ENCODE peak calls at places on chromosomes 6 and 20, in five cellular contexts. D is cardiac fibroblast, K is Caki2, W is SK-MEL-5, Y is HCEC 1CT. Q is an unnamed sample.
A peak's percentile ranks its signal among the peaks of the same experiment; 100 is the strongest.

GRCh38 chr6:16216501-16217155 is 21.8 kb upstream of the GMPR start:
- DNase-seq in D (peak; percentile 68), K (no peak), W (no peak), Y (no peak), Q (no peak)

GRCh38 chr6:111096246-111096645 is 8.9 kb downstream of the SLC16A10 start:
- DNase-seq in D (no peak), K (no peak), W (no peak), Y (no peak), Q (no peak)

GRCh38 chr20:17936306-17936790 is 32.2 kb downstream of the SNX5 start:
- DNase-seq in D (peak; percentile 34), K (no peak), W (no peak), Y (peak; percentile 56), Q (no peak)

GRCh38 chr6:4021862-4022715 is 56.8 kb downstream of the FAM217A start:
- DNase-seq in D (no peak), K (peak; percentile 16), W (peak; percentile 65), Y (peak; percentile 35), Q (no peak)

GRCh38 chr6:169837529-169838250 is 86.3 kb downstream of the ERMARD start:
- DNase-seq in D (no peak), K (no peak), W (no peak), Y (no peak), Q (no peak)

GRCh38 chr6:89372506-89372901 is 20.0 kb upstream of the UBE2J1 start:
- DNase-seq in D (no peak), K (no peak), W (no peak), Y (no peak), Q (no peak)

GRCh38 chr6:170265655-170266054 is 25.2 kb downstream of the DLL1 start:
- DNase-seq in D (peak; percentile 32), K (no peak), W (no peak), Y (no peak), Q (peak; percentile 86)

GRCh38 chr6:4394786-4395185 is 259.4 kb upstream of the ECI2 start:
- DNase-seq in D (no peak), K (no peak), W (no peak), Y (no peak), Q (peak; percentile 9)

GRCh38 chr6:108622601-108623335 is 62.1 kb downstream of the FOXO3 start:
- DNase-seq in D (peak; percentile 94), K (peak; percentile 59), W (peak; percentile 14), Y (peak; percentile 88), Q (no peak)

GRCh38 chr20:9602834-9603173 is 88.4 kb downstream of the LAMP5 start:
- DNase-seq in D (no peak), K (no peak), W (no peak), Y (no peak), Q (no peak)